ENCODE peak calls at places on chromosomes 16 and 17, in ten cellular contexts. O, J, V, M, W, I, G, Z, K and N are unnamed samples.
A peak's percentile ranks its signal among the peaks of the same experiment; 100 is the strongest.

GRCh38 chr17:38511126-38512108 is 83.2 kb downstream of the ARHGAP23 start:
- DNase-seq in J (peak; percentile 48), M (no peak), I (peak; percentile 40), G (no peak), K (no peak), Z (no peak), W (peak; percentile 58), V (no peak), O (no peak), N (no peak)

GRCh38 chr16:88274847-88275246 is 107.9 kb upstream of the ZNF469 start:
- DNase-seq in I (no peak), O (no peak), M (no peak), J (peak; percentile 33), K (no peak), Z (no peak), W (no peak), G (peak; percentile 84), V (no peak), N (no peak)

GRCh38 chr17:70901870-70902269 is 732.5 kb downstream of the KCNJ2 start:
- DNase-seq in K (no peak), M (no peak), G (no peak), O (no peak), J (no peak), W (no peak), I (no peak), Z (no peak), V (no peak), N (no peak)

GRCh38 chr17:57970706-57971105 is 15.5 kb upstream of the CUEDC1 start:
- DNase-seq in W (no peak), O (no peak), V (no peak), I (peak; percentile 7), M (no peak), Z (no peak), J (no peak), G (no peak), K (no peak), N (no peak)

GRCh38 chr17:45225964-45226530 is 4.4 kb downstream of the FMNL1 start:
- DNase-seq in Z (no peak), W (no peak), G (no peak), I (no peak), M (no peak), J (no peak), K (peak; percentile 20), V (no peak), O (peak; percentile 71), N (peak; percentile 95)

GRCh38 chr16:55699616-55700015 is 43.8 kb downstream of the SLC6A2 start:
- DNase-seq in I (no peak), V (no peak), W (no peak), O (no peak), Z (no peak), K (no peak), J (no peak), G (no peak), M (no peak), N (no peak)

GRCh38 chr17:71329310-71330098 is 791.3 kb upstream of the SOX9 start:
- DNase-seq in J (no peak), G (no peak), Z (no peak), I (no peak), V (no peak), O (no peak), M (no peak), W (no peak), K (no peak), N (no peak)

GRCh38 chr17:6610011-6610410 is 30.5 kb downstream of the KIAA0753 start:
- DNase-seq in J (no peak), G (no peak), V (no peak), M (no peak), Z (no peak), O (no peak), K (no peak), W (no peak), I (no peak), N (no peak)

GRCh38 chr16:31528726-31529397 is 1.2 kb downstream of the AHSP start:
- DNase-seq in W (no peak), J (no peak), O (no peak), G (no peak), K (no peak), Z (no peak), I (no peak), M (no peak), V (no peak), N (no peak)

GRCh38 chr16:13300066-13300465 is 398.7 kb downstream of the SHISA9 start:
- DNase-seq in J (no peak), I (no peak), Z (no peak), G (no peak), M (no peak), V (no peak), W (no peak), K (no peak), O (no peak), N (no peak)

GRCh38 chr16:19523559-19524355 is at the start of gene CCP110:
- DNase-seq in M (peak; percentile 94), O (peak; percentile 96), Z (peak; percentile 99), K (peak; percentile 93), I (peak; percentile 95), J (peak; percentile 97), W (peak; percentile 94), G (peak; percentile 93), V (peak; percentile 89), N (peak; percentile 93)
- TF ChIP-seq CTCF in M (no peak), O (no peak), Z (no peak), K (no peak), I (no peak), J (no peak), W (no peak), G (no peak), V (no peak), N (no peak)

GRCh38 chr16:70252355-70252988 is 732 bp upstream of the EXOSC6 start:
- DNase-seq in J (peak; percentile 21), G (peak; percentile 59), W (no peak), V (peak; percentile 58), Z (no peak), M (no peak), I (no peak), K (no peak), O (no peak), N (no peak)
- TF ChIP-seq CTCF in J (peak; percentile 40), G (peak; percentile 69), W (no peak), V (peak; percentile 65), Z (peak; percentile 17), M (peak; percentile 62), I (peak; percentile 44), K (no peak), O (no peak), N (no peak)

GRCh38 chr16:81497690-81498089 is 53.1 kb downstream of the CMIP start:
- DNase-seq in W (no peak), G (no peak), I (no peak), O (no peak), Z (no peak), J (no peak), M (no peak), K (no peak), V (no peak), N (no peak)
- TF ChIP-seq CTCF in W (no peak), G (no peak), I (peak; percentile 37), O (no peak), Z (peak; percentile 15), J (no peak), M (peak; percentile 10), K (peak; percentile 12), V (no peak), N (no peak)

DNA sequence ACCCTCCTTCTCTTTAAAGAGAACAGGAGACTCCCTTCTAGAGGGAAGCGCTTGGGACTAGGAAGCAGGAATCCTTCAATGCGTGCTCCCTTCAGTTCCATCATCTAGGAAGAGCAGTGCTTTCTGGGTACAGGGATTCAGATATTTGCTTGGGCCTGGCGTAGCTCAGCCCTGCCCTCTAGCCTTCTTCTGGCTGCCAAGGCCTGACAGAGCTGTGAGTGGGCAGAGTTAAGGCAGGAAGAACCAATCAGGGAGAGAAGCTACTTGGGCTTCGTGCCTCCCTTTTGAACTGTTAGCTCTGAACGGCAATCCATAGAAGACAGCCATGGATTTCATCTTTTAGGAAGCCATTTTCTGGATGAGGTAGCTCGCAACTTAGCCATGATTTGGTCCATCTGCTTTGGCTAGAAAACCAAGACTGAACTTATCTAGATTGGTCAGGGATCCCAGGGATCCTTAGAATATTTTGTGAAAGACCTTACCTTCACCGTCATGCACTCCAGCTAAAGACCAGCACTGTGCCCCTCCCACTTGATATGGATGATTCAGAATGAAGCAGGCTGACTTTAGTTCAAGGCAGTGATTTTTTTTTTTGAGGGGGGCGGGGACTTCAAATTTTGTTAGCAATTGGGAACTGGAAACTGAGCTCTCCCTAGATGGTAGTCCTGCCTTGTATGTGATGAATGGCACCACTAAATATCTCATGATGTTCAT is 2.5 kb upstream of the CORO6 start:
- DNase-seq in Z (no peak), M (no peak), O (no peak), W (peak; percentile 61), I (no peak), G (peak; percentile 66), V (no peak), K (no peak), J (no peak), N (no peak)
- TF ChIP-seq CTCF in Z (no peak), M (no peak), O (no peak), W (no peak), I (no peak), G (no peak), V (no peak), K (no peak), J (no peak), N (no peak)

DNA sequence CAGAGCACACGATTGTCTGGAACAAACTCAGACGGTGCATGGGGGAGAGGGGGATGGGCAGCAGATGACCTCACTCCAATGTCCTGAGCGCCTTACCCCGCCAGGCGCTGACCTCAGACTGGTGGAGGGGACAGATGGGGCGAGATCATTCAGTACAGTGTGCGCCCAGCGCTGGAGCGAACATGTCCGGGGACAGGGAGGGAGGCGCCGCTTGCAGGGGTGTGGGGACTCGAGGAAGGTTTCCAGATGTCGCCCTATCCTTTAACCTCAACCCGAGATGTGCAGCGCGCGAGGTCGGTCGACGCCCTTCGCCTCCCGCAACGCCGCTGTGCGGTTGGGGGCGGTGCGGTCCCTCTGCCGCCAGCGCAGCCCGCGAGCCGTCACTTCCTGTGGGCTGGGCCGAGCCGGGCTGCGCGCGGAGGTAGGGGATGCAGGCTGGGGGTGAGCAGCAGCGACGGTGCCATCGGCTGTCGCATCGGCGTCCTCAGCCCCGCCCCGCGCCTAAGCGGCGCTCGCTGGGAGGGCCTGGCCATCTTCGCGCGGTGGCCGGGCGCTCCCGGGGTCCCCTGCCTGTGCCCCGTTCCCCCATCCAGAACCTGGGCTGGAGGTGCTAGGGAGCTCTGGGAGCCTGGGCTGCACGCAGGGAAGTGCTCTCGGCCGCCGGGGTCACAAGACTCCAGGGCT is 5.3 kb upstream of the CDR2L start:
- DNase-seq in W (no peak), Z (peak; percentile 83), I (no peak), V (peak; percentile 70), O (peak; percentile 73), G (peak; percentile 99), J (peak; percentile 48), K (peak; percentile 28), M (peak; percentile 81), N (peak; percentile 69)
- TF ChIP-seq CTCF in W (no peak), Z (no peak), I (no peak), V (no peak), O (no peak), G (peak; percentile 12), J (no peak), K (peak; percentile 12), M (no peak), N (no peak)

DNA sequence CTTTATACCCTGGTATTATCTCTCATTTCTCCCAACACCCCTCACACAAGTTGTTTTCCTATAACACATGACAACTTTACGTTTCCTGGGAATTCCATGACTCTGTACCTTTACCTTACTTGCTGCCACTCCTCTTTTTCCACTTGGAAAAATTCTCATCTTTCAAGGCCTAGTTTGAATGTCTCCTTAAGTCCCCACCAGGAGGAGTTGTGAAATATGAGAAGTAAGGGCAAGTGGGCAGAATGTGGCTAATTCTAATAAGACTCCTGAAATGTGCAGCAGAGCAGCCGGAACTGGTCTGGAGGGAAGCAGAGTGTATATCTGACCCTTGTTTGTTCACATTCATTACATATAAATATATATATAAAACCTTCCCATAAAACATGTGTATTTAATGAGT is 39.7 kb downstream of the BRCA1 start:
- DNase-seq in Z (no peak), G (no peak), W (no peak), M (no peak), J (peak; percentile 26), O (no peak), V (no peak), K (no peak), I (no peak), N (no peak)
- TF ChIP-seq CTCF in Z (no peak), G (peak; percentile 20), W (no peak), M (peak; percentile 23), J (peak; percentile 4), O (no peak), V (no peak), K (no peak), I (no peak), N (no peak)